ENCODE peak calls at places on chromosomes 5 and 9, in nine cellular contexts. One of them, this sample, is unnamed.
A peak's percentile ranks its signal among the peaks of the same experiment; 100 is the strongest.

GRCh38 chr9:75448281-75448680 is 360.0 kb downstream of the OSTF1 start:
- DNase-seq in NCI-H1436: no peak
- DNase-seq in DMS53: no peak
- DNase-seq in GM23338: no peak
- DNase-seq in body of pancreas: peak; percentile 8
- DNase-seq in CD8-positive, alpha-beta memory T cell: no peak
- DNase-seq in GM04503: no peak
- DNase-seq in posterior vena cava: no peak
- DNase-seq in cardiac fibroblast: no peak
- DNase-seq in this sample: no peak

GRCh38 chr5:105238561-105238960 is 1676.0 kb upstream of the NUDT12 start:
- DNase-seq in NCI-H1436: no peak
- DNase-seq in DMS53: no peak
- DNase-seq in GM23338: no peak
- DNase-seq in body of pancreas: no peak
- DNase-seq in CD8-positive, alpha-beta memory T cell: no peak
- DNase-seq in GM04503: no peak
- DNase-seq in posterior vena cava: no peak
- DNase-seq in cardiac fibroblast: no peak
- DNase-seq in this sample: no peak

GRCh38 chr5:67770431-67771025 is 445.0 kb upstream of the PIK3R1 start:
- DNase-seq in NCI-H1436: no peak
- DNase-seq in DMS53: no peak
- DNase-seq in GM23338: no peak
- DNase-seq in body of pancreas: peak; percentile 46
- DNase-seq in CD8-positive, alpha-beta memory T cell: no peak
- DNase-seq in GM04503: no peak
- DNase-seq in posterior vena cava: no peak
- DNase-seq in cardiac fibroblast: peak; percentile 48
- DNase-seq in this sample: no peak

GRCh38 chr9:129098328-129098727 is 12.3 kb downstream of the CRAT start:
- DNase-seq in NCI-H1436: no peak
- DNase-seq in DMS53: no peak
- DNase-seq in GM23338: no peak
- DNase-seq in body of pancreas: no peak
- DNase-seq in CD8-positive, alpha-beta memory T cell: no peak
- DNase-seq in GM04503: no peak
- DNase-seq in posterior vena cava: no peak
- DNase-seq in cardiac fibroblast: no peak
- DNase-seq in this sample: no peak

GRCh38 chr5:4941957-4942830 is 197.9 kb upstream of the ADAMTS16 start:
- DNase-seq in NCI-H1436: no peak
- DNase-seq in DMS53: no peak
- DNase-seq in GM23338: peak; percentile 45
- DNase-seq in body of pancreas: no peak
- DNase-seq in CD8-positive, alpha-beta memory T cell: no peak
- DNase-seq in GM04503: no peak
- DNase-seq in posterior vena cava: no peak
- DNase-seq in cardiac fibroblast: no peak
- DNase-seq in this sample: no peak

GRCh38 chr5:133251296-133252132 is 199.7 kb downstream of the HSPA4 start:
- DNase-seq in NCI-H1436: peak; percentile 12
- DNase-seq in DMS53: peak; percentile 31
- DNase-seq in GM23338: no peak
- DNase-seq in body of pancreas: peak; percentile 72
- DNase-seq in CD8-positive, alpha-beta memory T cell: no peak
- DNase-seq in GM04503: no peak
- DNase-seq in posterior vena cava: no peak
- DNase-seq in cardiac fibroblast: no peak
- DNase-seq in this sample: no peak

GRCh38 chr9:128340691-128341434 is 536 bp downstream of the SLC27A4 start:
- DNase-seq in NCI-H1436: no peak
- DNase-seq in DMS53: peak; percentile 68
- DNase-seq in GM23338: peak; percentile 48
- DNase-seq in body of pancreas: no peak
- DNase-seq in CD8-positive, alpha-beta memory T cell: no peak
- DNase-seq in GM04503: no peak
- DNase-seq in posterior vena cava: peak; percentile 86
- DNase-seq in cardiac fibroblast: no peak
- DNase-seq in this sample: no peak

GRCh38 chr9:90773593-90773992 is 28.0 kb upstream of the SYK start:
- DNase-seq in NCI-H1436: no peak
- DNase-seq in DMS53: peak; percentile 45
- DNase-seq in GM23338: peak; percentile 39
- DNase-seq in body of pancreas: no peak
- DNase-seq in CD8-positive, alpha-beta memory T cell: no peak
- DNase-seq in GM04503: no peak
- DNase-seq in posterior vena cava: no peak
- DNase-seq in cardiac fibroblast: peak; percentile 2
- DNase-seq in this sample: peak; percentile 49

This sample was measured in T47D.